ENCODE peak calls at places on chromosomes 12 and 14, in four cellular contexts. S is sciatic nerve; U is stimulated activated naive B cell treated with anti-CD40 and anti-IgM and Interleukin-4, amounts not matched to agents 10 μg/mL and 1 μg/mL and 100 μg/mL, for 72 hours; Q is naive thymus-derived CD4-positive, alpha-beta T cell. N is an unnamed sample.

GRCh38 chr14:81400202-81400678 is at the start of gene STON2:
- DNase-seq in U (no peak), S (peak; percentile 68), Q (no peak), N (no peak)

GRCh38 chr12:107568718-107569117 is 116.9 kb upstream of the PWP1 start:
- DNase-seq in S (no peak), U (no peak), Q (no peak), N (no peak)

GRCh38 chr14:59246566-59246965 is 58.1 kb downstream of the DAAM1 start:
- DNase-seq in U (no peak), Q (no peak), S (no peak), N (no peak)

GRCh38 chr12:123602651-123603195 is 824 bp downstream of the DDX55 start:
- DNase-seq in S (no peak), U (no peak), Q (no peak), N (peak; percentile 34)

GRCh38 chr12:24600559-24600958 is 348.3 kb downstream of the BCAT1 start:
- DNase-seq in Q (no peak), S (no peak), U (no peak), N (no peak)

GRCh38 chr12:41511247-41511646 is 323.1 kb downstream of the PDZRN4 start:
- DNase-seq in S (no peak), U (no peak), Q (no peak), N (no peak)

GRCh38 chr12:92408072-92408900 is 262.6 kb upstream of the BTG1 start:
- DNase-seq in Q (peak; percentile 29), S (no peak), U (no peak), N (peak; percentile 38)

GRCh38 chr12:89373772-89374572 is 21.7 kb upstream of the DUSP6 start:
- DNase-seq in Q (no peak), S (no peak), U (no peak), N (no peak)

GRCh38 chr14:60684203-60684602 is 34.9 kb upstream of the SIX1 start:
- DNase-seq in S (no peak), U (no peak), Q (no peak), N (no peak)

GRCh38 chr14:92135269-92135668 is 13.5 kb downstream of the CPSF2 start:
- DNase-seq in S (no peak), Q (peak; percentile 37), U (no peak), N (no peak)

GRCh38 chr14:32230695-32231280 is 27.7 kb upstream of the RNU6-8 start:
- DNase-seq in U (no peak), S (no peak), Q (no peak), N (no peak)

GRCh38 chr14:99451234-99451633 is 29.4 kb downstream of the SETD3 start:
- DNase-seq in U (no peak), S (no peak), Q (no peak), N (no peak)

GRCh38 chr12:130086248-130086647 is 76.0 kb upstream of the FZD10 start:
- DNase-seq in Q (peak; percentile 43), U (no peak), S (no peak), N (no peak)

GRCh38 chr14:20610002-20610765 is 19.0 kb upstream of the RNASE12 start:
- DNase-seq in Q (peak; percentile 76), U (peak; percentile 68), S (peak; percentile 89), N (peak; percentile 45)

GRCh38 chr14:79730911-79731310 is 480.4 kb downstream of the DIO2 start:
- DNase-seq in U (no peak), Q (no peak), S (no peak), N (no peak)

GRCh38 chr14:37974421-37974820 is 233.3 kb upstream of the SSTR1 start:
- DNase-seq in U (no peak), Q (no peak), S (no peak), N (no peak)

GRCh38 chr14:65961004-65961403 is 525.2 kb upstream of the CCDC196 start:
- DNase-seq in Q (peak; percentile 51), S (no peak), U (peak; percentile 46), N (peak; percentile 55)

GRCh38 chr14:104573930-104574329 is 5.6 kb upstream of the C14orf180 start:
- DNase-seq in S (no peak), U (no peak), Q (no peak), N (no peak)

N was measured in GM10248.